ENCODE peak calls at places on chromosome 16, in ten cellular contexts. L is kidney glomerular epithelial cell; M is AG04450; J is CD8-positive, alpha-beta T cell; A is activated gamma-delta T cell treated with Interleukin-2 at 50 U/mL for 16 hours; X is SHP77; Y is stimulated activated CD8-positive, alpha-beta memory T cell treated with anti-CD3 and anti-CD28 coated beads, Interleukin-2, amount 100 ng/mL, for 48 hours; Q is RCC 7860; D is astrocyte; F is T-cell. G is an unnamed sample.

GRCh38 chr16:50066482-50067289 is 916 bp downstream of the HEATR3 start:
- DNase-seq in F (no peak), X (no peak), A (no peak), M (no peak), Y (no peak), D (no peak), Q (no peak), J (no peak), L (no peak), G (no peak)

GRCh38 chr16:66588981-66589713 is 9.9 kb downstream of the CMTM2 start:
- DNase-seq in J (peak), X (no peak), A (peak), Y (peak), L (no peak), M (no peak), F (peak), D (no peak), Q (no peak), G (no peak)

GRCh38 chr16:20944861-20945390 is 44.4 kb downstream of the LYRM1 start:
- DNase-seq in Y (peak), Q (peak), D (peak), L (no peak), X (no peak), F (peak), J (no peak), A (no peak), M (no peak), G (no peak)

GRCh38 chr16:23929237-23929636 is 93.5 kb downstream of the PRKCB start:
- DNase-seq in X (no peak), J (no peak), Y (no peak), F (no peak), L (no peak), Q (no peak), D (no peak), M (no peak), A (no peak), G (no peak)

GRCh38 chr16:24036614-24037013 is 200.8 kb downstream of the PRKCB start:
- DNase-seq in Y (no peak), L (peak), F (peak), Q (peak), A (peak), M (no peak), D (peak), X (no peak), J (peak), G (peak)

GRCh38 chr16:63461248-63461841 is 1425.1 kb upstream of the CDH8 start:
- DNase-seq in F (no peak), M (no peak), J (no peak), Q (peak), A (no peak), D (peak), X (peak), Y (no peak), L (peak), G (peak)

GRCh38 chr16:61366006-61366405 is 670.2 kb downstream of the CDH8 start:
- DNase-seq in J (no peak), Q (no peak), F (no peak), A (no peak), L (no peak), D (no peak), X (no peak), M (no peak), Y (no peak), G (no peak)

GRCh38 chr16:57231821-57232350 is 13.2 kb upstream of the ARL2BP start:
- DNase-seq in L (no peak), Q (no peak), Y (no peak), A (no peak), J (no peak), X (no peak), F (no peak), D (no peak), M (no peak), G (no peak)

GRCh38 chr16:56623637-56624036 is 1.9 kb upstream of the MT1E start:
- DNase-seq in J (no peak), Y (no peak), M (no peak), X (no peak), L (no peak), A (no peak), D (no peak), F (no peak), Q (no peak), G (no peak)

GRCh38 chr16:22623351-22623781 is 112.7 kb downstream of the NPIPB5 start:
- DNase-seq in D (peak), J (no peak), F (no peak), Q (no peak), Y (no peak), A (no peak), M (no peak), X (no peak), L (peak), G (no peak)

GRCh38 chr16:974606-975312 is 4.0 kb upstream of the LMF1 start:
- DNase-seq in D (no peak), A (no peak), Y (no peak), J (no peak), L (peak), X (no peak), Q (no peak), M (no peak), F (no peak), G (no peak)

GRCh38 chr16:30439720-30440348 is 5.8 kb downstream of the SEPHS2 start:
- DNase-seq in A (no peak), Y (no peak), F (no peak), D (no peak), J (no peak), Q (no peak), M (no peak), L (no peak), X (no peak), G (no peak)

GRCh38 chr16:12876778-12877177 is 24.6 kb upstream of the SHISA9 start:
- DNase-seq in D (no peak), L (no peak), M (no peak), X (no peak), Y (no peak), A (no peak), J (no peak), Q (no peak), F (no peak), G (no peak)

GRCh38 chr16:88827727-88828126 is 16.0 kb upstream of the APRT start:
- DNase-seq in L (no peak), Y (no peak), D (no peak), X (no peak), J (no peak), F (no peak), M (no peak), Q (no peak), A (no peak), G (no peak)

GRCh38 chr16:11171757-11172299 is 84.2 kb downstream of the SOCS1 start:
- DNase-seq in D (no peak), M (no peak), X (no peak), J (no peak), L (no peak), Y (no peak), A (no peak), F (no peak), Q (no peak), G (no peak)

GRCh38 chr16:12470311-12471229 is 333.1 kb downstream of the CPPED1 start:
- DNase-seq in X (no peak), F (no peak), L (no peak), D (peak), Y (no peak), Q (no peak), J (no peak), M (peak), A (no peak), G (peak)

GRCh38 chr16:46673320-46674013 is 15.5 kb downstream of the VPS35 start:
- DNase-seq in D (peak), M (no peak), Q (peak), J (peak), X (peak), F (peak), L (peak), A (peak), Y (peak), G (peak)

GRCh38 chr16:27582883-27583282 is 32.9 kb downstream of the KATNIP start:
- DNase-seq in L (no peak), A (no peak), M (no peak), Q (no peak), X (no peak), F (no peak), J (no peak), D (no peak), Y (no peak), G (no peak)

GRCh38 chr16:81712681-81713080 is 66.4 kb upstream of the PLCG2 start:
- DNase-seq in X (no peak), Q (no peak), L (no peak), A (no peak), Y (no peak), M (no peak), D (no peak), F (no peak), J (no peak), G (no peak)

GRCh38 chr16:72895951-72896350 is 152.0 kb downstream of the ZFHX3 start:
- DNase-seq in J (no peak), F (no peak), L (no peak), D (no peak), A (no peak), X (no peak), M (no peak), Q (no peak), Y (no peak), G (no peak)

GRCh38 chr16:11175850-11176341 is 80.1 kb downstream of the SOCS1 start:
- DNase-seq in Q (no peak), Y (peak), J (no peak), A (no peak), D (no peak), L (no peak), F (no peak), X (no peak), M (no peak), G (no peak)

GRCh38 chr16:73275024-73275423 is 227.1 kb upstream of the ZFHX3 start:
- DNase-seq in J (no peak), Q (no peak), L (no peak), M (no peak), Y (no peak), A (no peak), D (no peak), F (no peak), X (no peak), G (no peak)

GRCh38 chr16:88938933-88939813 is 37.8 kb downstream of the CBFA2T3 start:
- DNase-seq in J (no peak), Q (no peak), L (no peak), F (no peak), A (no peak), X (no peak), M (no peak), D (no peak), Y (no peak), G (no peak)

GRCh38 chr16:67871256-67871655 is 1.6 kb upstream of the EDC4 start:
- DNase-seq in Y (no peak), X (no peak), M (no peak), L (no peak), F (no peak), J (no peak), A (no peak), Q (no peak), D (no peak), G (no peak)

GRCh38 chr16:30063893-30064745 is 1.4 kb upstream of the ALDOA start:
- DNase-seq in F (peak), Q (peak), M (no peak), L (no peak), D (no peak), A (peak), X (peak), Y (peak), J (peak), G (no peak)

G was measured in brain microvascular endothelial cell.